ENCODE peak calls at places on chromosomes 16 and 17, in seven cellular contexts. N is sigmoid colon, Z is A549, E is fibroblast of villous mesenchyme, P is gastrocnemius medialis, U is thoracic aorta, J is cardiac fibroblast. C is an unnamed sample.

GRCh38 chr17:40564195-40564882 is 933 bp downstream of the CCR7 start:
- DNase-seq in N (no peak), Z (no peak), E (no peak), P (no peak), U (no peak), J (no peak), C (no peak)

GRCh38 chr16:69089091-69089912 is 16.2 kb upstream of the HAS3 start:
- DNase-seq in N (no peak), Z (peak), E (no peak), P (no peak), U (no peak), J (no peak), C (no peak)

GRCh38 chr16:31429314-31429713 is 1.2 kb upstream of the COX6A2 start:
- DNase-seq in N (peak), Z (no peak), E (no peak), P (peak), U (no peak), J (no peak), C (no peak)

GRCh38 chr16:8571061-8571596 is 19.2 kb downstream of the TMEM114 start:
- DNase-seq in N (no peak), Z (peak), E (no peak), P (no peak), U (no peak), J (peak), C (peak)

GRCh38 chr17:57612202-57613071 is 132.7 kb downstream of the CCDC182 start:
- DNase-seq in N (no peak), Z (no peak), E (no peak), P (no peak), U (no peak), J (no peak), C (no peak)

GRCh38 chr17:32660496-32660895 is 173.7 kb downstream of the CDK5R1 start:
- DNase-seq in N (no peak), Z (no peak), E (peak), P (no peak), U (no peak), J (no peak), C (no peak)

GRCh38 chr17:28532063-28532960 is 20.1 kb downstream of the UNC119 start:
- DNase-seq in N (no peak), Z (no peak), E (peak), P (no peak), U (no peak), J (no peak), C (no peak)

GRCh38 chr16:58306327-58306726 is 11.5 kb upstream of the PRSS54 start:
- DNase-seq in N (no peak), Z (peak), E (peak), P (no peak), U (no peak), J (peak), C (peak)

GRCh38 chr17:65730711-65731169 is 169.3 kb upstream of the AXIN2 start:
- DNase-seq in N (peak), Z (no peak), E (peak), P (no peak), U (no peak), J (peak), C (peak)

GRCh38 chr17:78991017-78991783 is 11.5 kb upstream of the LGALS3BP start:
- DNase-seq in N (peak), Z (no peak), E (no peak), P (no peak), U (no peak), J (no peak), C (no peak)

GRCh38 chr16:78778724-78779004 is 679.2 kb downstream of the WWOX start:
- DNase-seq in N (no peak), Z (no peak), E (no peak), P (no peak), U (no peak), J (no peak), C (no peak)

GRCh38 chr16:1645914-1646525 is 32.1 kb upstream of the JPT2 start:
- DNase-seq in N (no peak), Z (peak), E (peak), P (no peak), U (no peak), J (no peak), C (no peak)

GRCh38 chr16:81073560-81074330 is 3.3 kb downstream of the C16orf46 start:
- DNase-seq in N (no peak), Z (no peak), E (no peak), P (no peak), U (no peak), J (no peak), C (no peak)

GRCh38 chr17:45849536-45849990 is 4.9 kb downstream of the SPPL2C start:
- DNase-seq in N (no peak), Z (no peak), E (no peak), P (no peak), U (no peak), J (no peak), C (no peak)

GRCh38 chr16:11105038-11105903 is 150.7 kb downstream of the SOCS1 start:
- DNase-seq in N (peak), Z (peak), E (peak), P (peak), U (no peak), J (peak), C (peak)

GRCh38 chr17:57570740-57571344 is 174.3 kb downstream of the CCDC182 start:
- DNase-seq in N (no peak), Z (no peak), E (no peak), P (peak), U (no peak), J (no peak), C (peak)

GRCh38 chr16:57281791-57282190 is 2.7 kb downstream of the PLLP start:
- DNase-seq in N (peak), Z (no peak), E (no peak), P (no peak), U (no peak), J (no peak), C (no peak)

GRCh38 chr17:77660524-77660923 is 298.0 kb upstream of the TNRC6C start:
- DNase-seq in N (no peak), Z (no peak), E (no peak), P (no peak), U (no peak), J (no peak), C (no peak)

GRCh38 chr17:41740506-41740905 is 6.1 kb upstream of the HAP1 start:
- DNase-seq in N (no peak), Z (no peak), E (no peak), P (no peak), U (no peak), J (no peak), C (no peak)

GRCh38 chr16:90057738-90058173 is 19.4 kb downstream of the PRDM7 start:
- DNase-seq in N (no peak), Z (no peak), E (peak), P (no peak), U (no peak), J (peak), C (peak)

GRCh38 chr17:40922239-40922638 is 15.2 kb downstream of the KRT23 start:
- DNase-seq in N (peak), Z (peak), E (peak), P (peak), U (no peak), J (peak), C (peak)

GRCh38 chr17:1764274-1764673 is 2.4 kb downstream of the SERPINF1 start:
- DNase-seq in N (peak), Z (no peak), E (peak), P (peak), U (no peak), J (peak), C (peak)

GRCh38 chr17:11628374-11628773 is 30.1 kb downstream of the DNAH9 start:
- DNase-seq in N (no peak), Z (peak), E (no peak), P (no peak), U (no peak), J (no peak), C (no peak)

DNA sequence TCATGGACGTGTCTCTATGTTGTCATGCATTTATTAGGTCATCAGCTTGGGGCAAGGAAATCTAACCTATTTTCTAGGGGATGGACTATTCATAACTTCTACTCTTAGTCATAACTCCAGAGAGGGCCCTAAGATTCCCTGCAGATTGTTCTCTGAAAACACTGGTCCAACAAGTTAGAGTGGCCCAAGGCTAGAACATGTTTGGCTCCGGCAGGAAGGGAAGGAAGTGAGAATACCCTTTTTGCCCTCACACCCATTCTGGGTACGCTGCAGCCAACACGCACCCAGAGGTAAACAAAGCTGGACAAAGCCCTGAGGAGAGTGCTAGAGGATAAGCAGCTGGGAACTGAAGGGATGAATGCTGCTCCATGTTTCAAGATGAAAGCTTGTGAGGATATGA is 9.9 kb downstream of the C16orf86 start:
- DNase-seq in N (no peak), Z (no peak), E (no peak), P (no peak), U (no peak), J (no peak), C (no peak)
- H3K4me3 ChIP-seq in N (no peak), Z (no peak), E (no peak), P (no peak), U (no peak), J (no peak), C (no peak)

GRCh38 chr16:50776042-50776441 is 34.2 kb downstream of the CYLD start:
- DNase-seq in N (no peak), Z (no peak), E (no peak), P (no peak), U (no peak), J (no peak), C (no peak)

GRCh38 chr16:50781518-50781917 is 39.6 kb downstream of the CYLD start:
- DNase-seq in N (no peak), Z (no peak), E (no peak), P (no peak), U (no peak), J (no peak), C (no peak)

GRCh38 chr16:50778284-50779163 is 36.6 kb downstream of the CYLD start:
- DNase-seq in N (no peak), Z (no peak), E (no peak), P (no peak), U (no peak), J (no peak), C (no peak)

DNA sequence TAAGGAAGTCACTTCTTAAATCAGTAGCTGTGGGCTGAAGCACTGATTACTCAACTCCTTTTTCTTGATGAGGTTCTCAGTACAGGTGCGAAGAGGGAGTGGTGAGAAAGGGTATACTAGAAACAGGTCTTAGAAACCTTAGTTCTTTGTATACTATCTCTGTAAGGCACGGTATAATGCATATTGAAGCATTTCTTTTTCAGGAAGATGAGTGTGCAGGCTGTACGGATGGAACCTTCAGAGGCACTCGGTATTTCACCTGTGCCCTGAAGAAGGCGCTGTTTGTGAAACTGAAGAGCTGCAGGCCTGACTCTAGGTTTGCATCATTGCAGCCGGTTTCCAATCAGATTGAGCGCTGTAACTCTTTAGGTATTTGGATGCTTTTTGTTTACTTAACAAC is 39.2 kb downstream of the CYLD start:
- DNase-seq in N (no peak), Z (peak), E (no peak), P (no peak), U (no peak), J (no peak), C (no peak)
- TF ChIP-seq CTCF in N (no peak), Z (no peak), E (no peak), P (no peak), U (no peak), J (peak), C (no peak)

GRCh38 chr17:73549841-73550430 is 94.3 kb downstream of the SDK2 start:
- DNase-seq in N (no peak), Z (no peak), E (no peak), P (no peak), U (no peak), J (no peak), C (no peak)
- H3K4me3 ChIP-seq in N (no peak), Z (no peak), E (no peak), P (no peak), U (no peak), J (no peak), C (no peak)

GRCh38 chr17:71118039-71118438 is 948.7 kb downstream of the KCNJ2 start:
- DNase-seq in N (no peak), Z (peak), E (peak), P (no peak), U (no peak), J (no peak), C (no peak)
- TF ChIP-seq CTCF in N (no peak), Z (peak), E (peak), P (no peak), U (no peak), J (no peak), C (no peak)

GRCh38 chr16:55653106-55653505 is 2.7 kb upstream of the SLC6A2 start:
- DNase-seq in N (no peak), Z (no peak), E (no peak), P (no peak), U (no peak), J (no peak), C (no peak)

GRCh38 chr16:55657616-55658015 is 1.8 kb downstream of the SLC6A2 start:
- DNase-seq in N (no peak), Z (no peak), E (no peak), P (no peak), U (no peak), J (no peak), C (no peak)

GRCh38 chr16:55655709-55656694 is at the start of gene SLC6A2:
- DNase-seq in N (no peak), Z (peak), E (no peak), P (no peak), U (no peak), J (no peak), C (no peak)

GRCh38 chr16:55656695-55657092 is 906 bp downstream of the SLC6A2 start:
- DNase-seq in N (no peak), Z (no peak), E (no peak), P (no peak), U (no peak), J (no peak), C (no peak)

DNA sequence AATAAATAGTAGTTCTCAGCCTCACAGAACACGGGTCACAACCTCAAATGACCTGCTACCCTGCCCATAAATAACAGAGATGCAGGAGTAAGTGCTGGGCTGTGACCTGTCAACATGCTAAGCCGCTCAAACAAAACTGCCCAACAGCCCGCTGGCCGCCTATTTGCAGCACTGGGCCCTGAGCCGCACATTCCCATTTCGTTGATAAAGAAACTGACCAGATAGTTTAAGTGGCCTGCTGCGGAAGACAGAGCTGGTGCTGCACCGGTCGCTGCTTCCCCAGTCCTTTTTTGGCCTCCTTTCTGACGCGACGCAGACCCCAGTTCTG is 443 bp upstream of the SLC6A2 start:
- DNase-seq in N (no peak), Z (no peak), E (no peak), P (no peak), U (no peak), J (no peak), C (no peak)
- H3K4me3 ChIP-seq in N (peak), Z (no peak), E (no peak), P (peak), U (peak), J (no peak), C (no peak)

DNA sequence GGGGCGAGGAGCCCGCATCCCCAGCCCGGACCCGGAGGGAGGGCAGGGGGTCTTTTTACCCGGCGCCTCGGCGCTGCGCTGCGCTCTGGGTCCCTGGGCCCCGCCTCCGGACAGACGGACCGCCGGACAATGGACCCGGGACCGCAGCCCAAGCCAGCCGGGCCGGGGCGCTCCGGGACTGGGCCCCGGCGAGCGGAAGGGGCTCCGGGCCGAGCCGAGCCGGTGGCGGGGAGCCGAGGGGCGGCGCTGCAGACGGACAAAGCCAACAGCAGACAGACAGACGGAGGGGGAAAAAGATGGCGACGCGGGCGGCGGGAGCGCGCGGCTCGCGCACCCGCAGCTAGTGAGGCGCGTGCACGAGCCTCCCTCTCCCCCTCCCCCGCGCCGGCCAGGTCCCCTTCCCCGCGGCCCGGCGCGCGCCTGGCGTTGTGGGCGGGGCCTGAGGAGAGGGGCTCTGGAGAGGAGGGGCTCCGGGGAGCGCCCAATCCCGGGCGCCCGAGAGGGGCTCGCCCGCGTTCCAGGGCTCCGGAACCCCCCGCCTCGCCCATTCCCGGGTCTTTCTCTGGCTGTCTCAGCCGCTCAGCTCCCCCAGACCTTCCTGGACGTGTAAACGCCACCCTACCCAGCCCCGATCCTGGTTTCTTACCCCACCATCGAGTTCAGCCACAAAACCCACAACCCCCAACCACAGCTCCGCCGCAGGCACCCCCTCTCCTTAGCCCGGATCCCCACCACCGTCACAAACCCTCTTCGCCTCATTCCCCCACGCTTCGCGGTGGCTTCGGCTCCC is at the start of gene ZNF821:
- DNase-seq in N (peak), Z (peak), E (peak), P (peak), U (no peak), J (peak), C (peak)
- TF ChIP-seq CTCF in N (peak), Z (peak), E (peak), P (peak), U (peak), J (peak), C (no peak)

GRCh38 chr16:49855822-49856740 is at the start of gene ZNF423:
- DNase-seq in N (no peak), Z (no peak), E (no peak), P (peak), U (no peak), J (no peak), C (no peak)
- H3K4me3 ChIP-seq in N (peak), Z (peak), E (peak), P (peak), U (peak), J (peak), C (peak)

C was measured in fibroblast of the aortic adventitia.